ENCODE peak calls at places on chromosome 7, in seven cellular contexts. S is neural progenitor cell; R is fibroblast of mammary gland; L is AG09309; J is HFFc6; W is CD8-positive, alpha-beta T cell; U is PC-9. C is an unnamed sample.

GRCh38 chr7:91249506-91250233 is 14.6 kb upstream of the FZD1 start:
- DNase-seq in R (peak), S (no peak), U (peak), J (peak), W (no peak), L (no peak), C (no peak)

GRCh38 chr7:142153400-142153799 is 41.9 kb downstream of the MGAM2 start:
- DNase-seq in L (no peak), U (peak), W (no peak), J (no peak), S (peak), R (no peak), C (peak)

GRCh38 chr7:142384508-142384922 is 126.7 kb upstream of the PRSS58 start:
- DNase-seq in J (peak), S (no peak), U (peak), W (no peak), R (peak), L (peak), C (no peak)

GRCh38 chr7:12726908-12727307 is 39.5 kb downstream of the ARL4A start:
- DNase-seq in U (no peak), S (no peak), J (no peak), W (no peak), L (no peak), R (no peak), C (no peak)

GRCh38 chr7:81439591-81439990 is 330.3 kb downstream of the HGF start:
- DNase-seq in L (no peak), W (no peak), U (no peak), R (no peak), S (no peak), J (no peak), C (no peak)

GRCh38 chr7:122379491-122379890 is 74.9 kb upstream of the FEZF1 start:
- DNase-seq in L (no peak), W (no peak), J (no peak), U (no peak), S (no peak), R (no peak), C (no peak)

GRCh38 chr7:749121-749520 is 22.0 kb upstream of the PRKAR1B start:
- DNase-seq in J (no peak), S (no peak), W (no peak), R (no peak), L (no peak), U (no peak), C (peak)

GRCh38 chr7:114504586-114504985 is 90.0 kb downstream of the FOXP2 start:
- DNase-seq in U (no peak), W (no peak), S (no peak), J (no peak), L (no peak), R (peak), C (no peak)

GRCh38 chr7:45242698-45243097 is 85.1 kb downstream of the RAMP3 start:
- DNase-seq in U (no peak), J (no peak), W (no peak), R (no peak), S (no peak), L (no peak), C (no peak)

GRCh38 chr7:51187941-51188340 is 128.7 kb downstream of the COBL start:
- DNase-seq in U (no peak), R (no peak), W (no peak), S (peak), J (no peak), L (no peak), C (peak)

GRCh38 chr7:14424675-14425074 is 435.2 kb upstream of the ETV1 start:
- DNase-seq in J (no peak), W (no peak), L (no peak), U (no peak), S (no peak), R (peak), C (no peak)

GRCh38 chr7:50577569-50577968 is 12.4 kb upstream of the DDC start:
- DNase-seq in R (no peak), S (no peak), W (no peak), J (no peak), L (no peak), U (no peak), C (no peak)

GRCh38 chr7:82413237-82413636 is 30.3 kb downstream of the CACNA2D1 start:
- DNase-seq in R (no peak), J (no peak), U (no peak), W (no peak), S (no peak), L (no peak), C (peak)

GRCh38 chr7:86149266-86149665 is 494.4 kb upstream of the GRM3 start:
- DNase-seq in L (no peak), J (no peak), U (no peak), S (no peak), W (no peak), R (no peak), C (no peak)

GRCh38 chr7:80403686-80404241 is 108.1 kb downstream of the GNAT3 start:
- DNase-seq in R (no peak), L (no peak), J (no peak), U (no peak), S (no peak), W (no peak), C (no peak)

GRCh38 chr7:149302222-149302621 is 40.2 kb downstream of the ZNF783 start:
- DNase-seq in U (no peak), W (no peak), S (no peak), J (no peak), R (peak), L (no peak), C (no peak)

GRCh38 chr7:13802651-13803050 is 186.8 kb downstream of the ETV1 start:
- DNase-seq in W (no peak), S (no peak), R (no peak), J (no peak), U (no peak), L (no peak), C (no peak)

GRCh38 chr7:133575726-133576125 is 322.8 kb downstream of the EXOC4 start:
- DNase-seq in J (no peak), W (no peak), U (no peak), S (no peak), R (peak), L (no peak), C (no peak)

GRCh38 chr7:26439502-26440252 is 148.0 kb downstream of the SNX10 start:
- DNase-seq in S (peak), R (no peak), J (no peak), L (no peak), U (no peak), W (no peak), C (peak)

GRCh38 chr7:146864644-146865043 is 748.0 kb downstream of the CNTNAP2 start:
- DNase-seq in R (no peak), J (no peak), W (no peak), L (no peak), U (no peak), S (peak), C (no peak)

GRCh38 chr7:35588647-35589046 is 106.3 kb downstream of the HERPUD2 start:
- DNase-seq in R (no peak), U (no peak), W (no peak), J (no peak), S (peak), L (no peak), C (no peak)
- TF ChIP-seq CTCF in R (no peak), U (no peak), W (no peak), J (no peak), S (no peak), L (no peak), C (no peak)

GRCh38 chr7:101250324-101250723 is 5.4 kb upstream of the FIS1 start:
- DNase-seq in S (no peak), L (no peak), R (no peak), J (no peak), W (no peak), U (no peak), C (no peak)
- TF ChIP-seq CTCF in S (no peak), L (no peak), R (no peak), J (no peak), W (no peak), U (no peak), C (no peak)

DNA sequence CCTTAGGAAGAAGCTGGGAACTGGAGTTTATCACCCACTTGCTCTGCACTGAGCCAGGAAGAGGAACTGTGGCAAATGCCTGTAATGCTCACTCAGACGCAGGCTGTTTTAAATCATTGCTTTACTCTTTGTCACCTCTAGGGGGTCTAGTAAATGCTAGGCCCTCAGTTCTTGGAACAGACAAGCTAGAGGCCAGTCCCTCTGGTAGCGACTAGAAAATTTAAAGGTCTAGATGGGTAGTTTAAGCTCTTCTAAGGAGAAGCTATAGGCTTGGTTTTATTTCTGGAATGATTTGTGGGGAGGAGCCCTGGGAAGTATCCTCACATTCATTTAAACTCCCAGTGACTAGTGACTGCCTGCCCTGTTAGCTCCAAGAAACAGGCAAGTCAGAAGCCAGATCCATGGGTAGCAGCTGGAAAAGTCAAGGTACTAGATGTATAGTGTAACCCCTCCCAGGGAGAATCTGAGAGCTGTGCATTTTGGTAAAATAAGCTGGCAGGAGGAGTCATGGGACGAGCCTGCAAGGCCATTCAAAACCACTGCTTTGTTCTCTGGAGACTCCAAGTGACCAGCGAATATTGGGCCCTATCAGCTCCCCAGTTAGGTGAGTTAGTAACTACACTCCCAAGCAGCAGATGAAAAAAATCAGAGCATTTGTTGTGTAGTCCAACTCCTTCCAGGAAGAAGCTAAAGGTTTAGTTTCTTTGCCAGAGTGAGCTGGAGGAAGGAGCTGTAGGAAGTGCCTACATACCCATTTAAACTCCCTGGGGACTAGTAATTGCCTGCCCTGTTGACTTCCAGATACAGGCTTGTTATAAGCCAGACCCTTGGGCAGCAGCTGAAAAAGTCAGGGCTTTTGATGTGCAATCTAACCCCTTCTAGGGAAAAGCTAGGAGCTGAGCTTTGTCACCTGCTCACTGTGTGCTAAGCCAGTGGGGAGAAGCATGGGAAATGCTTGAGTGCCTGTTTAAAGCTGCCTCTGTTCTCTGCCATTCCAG is 68.9 kb downstream of the DYNC1I1 start:
- DNase-seq in R (peak), U (no peak), L (no peak), S (peak), J (no peak), W (no peak), C (no peak)
- TF ChIP-seq CTCF in R (peak), U (peak), L (peak), S (peak), J (peak), W (no peak), C (peak)

GRCh38 chr7:78377532-78377931 is 579.0 kb downstream of the PHTF2 start:
- DNase-seq in R (no peak), J (no peak), L (no peak), U (no peak), S (no peak), W (no peak), C (no peak)
- TF ChIP-seq CTCF in R (no peak), J (peak), L (no peak), U (peak), S (peak), W (no peak), C (peak)

GRCh38 chr7:96855691-96856090 is 146.0 kb upstream of the SEM1 start:
- DNase-seq in R (no peak), U (no peak), S (no peak), L (no peak), W (no peak), J (no peak), C (no peak)

DNA sequence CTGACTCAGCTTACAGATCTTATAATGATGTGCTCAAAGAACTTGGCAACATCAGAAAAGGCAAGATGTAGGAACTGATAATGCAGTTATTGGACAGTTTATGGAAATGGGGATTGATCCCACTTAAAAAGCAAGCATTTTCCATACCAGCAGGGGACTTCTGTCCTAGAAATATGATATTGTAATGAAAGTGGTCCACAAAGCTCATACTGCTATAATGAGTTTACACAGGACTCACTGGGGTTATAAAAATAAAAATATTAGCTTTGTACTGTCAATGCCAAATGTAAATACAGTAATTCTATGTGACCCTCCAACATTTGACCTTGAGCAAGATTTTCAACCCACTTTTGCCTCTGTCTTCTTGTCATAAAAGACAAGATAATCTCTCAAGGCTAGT is 145.5 kb upstream of the SEM1 start:
- DNase-seq in J (no peak), S (no peak), U (no peak), W (no peak), L (no peak), R (no peak), C (no peak)
- TF ChIP-seq CTCF in J (no peak), S (no peak), U (no peak), W (no peak), L (no peak), R (no peak), C (no peak)